ENCODE peak calls at places on chromosome 20, in four cellular contexts. A is transverse colon, L is body of pancreas, Z is suprapubic skin. Y is an unnamed sample.

GRCh38 chr20:50716518-50716917 is 14.9 kb upstream of the PARD6B start:
- DNase-seq in A (no peak), L (no peak), Z (no peak), Y (no peak)

GRCh38 chr20:29743101-29743931 is 1514.1 kb upstream of the DEFB115 start:
- DNase-seq in A (no peak), L (no peak), Z (no peak), Y (no peak)

GRCh38 chr20:3875378-3875974 is 13.7 kb upstream of the PANK2 start:
- DNase-seq in Z (no peak), L (no peak), A (no peak), Y (no peak)

GRCh38 chr20:22106308-22106938 is 401.0 kb downstream of the PAX1 start:
- DNase-seq in A (no peak), Z (no peak), L (no peak), Y (no peak)

GRCh38 chr20:61355096-61355495 is 103.0 kb downstream of the CDH4 start:
- DNase-seq in L (no peak), A (no peak), Z (no peak), Y (no peak)

GRCh38 chr20:3889489-3890409 is 562 bp downstream of the PANK2 start:
- DNase-seq in A (peak), Z (peak), L (peak), Y (peak)

GRCh38 chr20:24364464-24364863 is 105.0 kb upstream of the SYNDIG1 start:
- DNase-seq in A (no peak), Z (no peak), L (no peak), Y (no peak)

GRCh38 chr20:58405504-58406291 is 16.7 kb downstream of the VAPB start:
- DNase-seq in A (no peak), Z (no peak), L (no peak), Y (no peak)

GRCh38 chr20:51195419-51195901 is 172.6 kb upstream of the KCNG1 start:
- DNase-seq in A (no peak), L (no peak), Z (no peak), Y (no peak)

GRCh38 chr20:47795214-47795667 is 10.0 kb upstream of the SULF2 start:
- DNase-seq in A (no peak), Z (no peak), L (peak), Y (no peak)

GRCh38 chr20:49385471-49385870 is 97.0 kb downstream of the KCNB1 start:
- DNase-seq in L (no peak), A (no peak), Z (no peak), Y (no peak)

GRCh38 chr20:62503414-62504178 is 27.8 kb upstream of the GATA5 start:
- DNase-seq in A (no peak), L (no peak), Z (no peak), Y (no peak)

GRCh38 chr20:50034567-50035170 is 51.9 kb downstream of the SNAI1 start:
- DNase-seq in A (no peak), Z (no peak), L (no peak), Y (no peak)

GRCh38 chr20:48742912-48743680 is 84.7 kb downstream of the PREX1 start:
- DNase-seq in Z (no peak), A (no peak), L (no peak), Y (no peak)

GRCh38 chr20:44053046-44053445 is 133.9 kb downstream of the JPH2 start:
- DNase-seq in Z (no peak), A (no peak), L (no peak), Y (peak)

GRCh38 chr20:44057698-44058675 is 129.0 kb downstream of the JPH2 start:
- DNase-seq in Z (no peak), A (no peak), L (no peak), Y (no peak)

GRCh38 chr20:44054849-44055248 is 132.1 kb downstream of the JPH2 start:
- DNase-seq in A (no peak), L (no peak), Z (no peak), Y (peak)

GRCh38 chr20:44054118-44054517 is 132.9 kb downstream of the JPH2 start:
- DNase-seq in Z (peak), L (no peak), A (no peak), Y (peak)

GRCh38 chr20:44056010-44056698 is 130.8 kb downstream of the JPH2 start:
- DNase-seq in L (no peak), A (peak), Z (peak), Y (peak)
- TF ChIP-seq CTCF in L (no peak), A (no peak), Z (no peak), Y (no peak)

DNA sequence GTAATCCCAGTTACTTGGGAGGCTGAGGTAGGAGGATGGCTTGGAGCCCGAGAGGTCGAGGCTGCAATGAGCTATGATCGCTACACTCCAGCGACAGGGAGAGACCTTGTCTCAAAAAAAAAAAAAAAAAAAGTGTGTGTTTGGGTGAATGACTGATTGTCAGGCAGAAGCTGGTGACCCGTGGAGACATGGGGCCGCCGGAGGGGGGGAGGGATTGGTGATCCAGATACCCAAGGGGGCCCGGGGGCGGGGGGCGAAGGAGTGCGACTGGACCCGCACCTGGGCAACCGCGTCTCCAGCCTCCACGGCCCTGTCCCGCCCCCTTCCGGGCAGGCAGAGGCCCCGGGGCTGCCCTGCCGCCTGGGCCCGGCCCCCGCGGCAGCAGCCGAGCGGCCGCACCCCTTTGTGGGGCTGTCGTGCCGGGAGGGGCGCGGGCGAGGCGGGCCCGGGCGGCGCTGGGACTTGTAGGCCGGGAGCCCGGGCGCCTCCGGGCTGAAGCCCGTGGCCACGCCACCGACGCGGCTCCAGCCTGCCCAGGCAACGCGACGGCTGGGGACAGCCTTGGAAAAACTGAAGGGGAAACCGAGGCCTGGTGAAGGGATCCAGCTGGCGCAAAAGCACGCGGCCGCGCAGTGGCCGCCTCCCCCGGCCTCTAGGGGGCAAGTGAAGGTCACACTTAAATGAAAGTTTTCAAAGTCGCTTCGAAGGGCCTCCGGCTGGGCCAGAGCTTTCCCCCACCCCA is 2.1 kb upstream of the RBM38 start:
- DNase-seq in A (peak), L (peak), Z (no peak), Y (peak)
- TF ChIP-seq POLR2A in A (peak), L (peak), Z (no peak), Y (no peak)

GRCh38 chr20:11270566-11270965 is 596.8 kb upstream of the JAG1 start:
- DNase-seq in L (no peak), Z (no peak), A (no peak), Y (no peak)

GRCh38 chr20:11271319-11271718 is 597.5 kb upstream of the JAG1 start:
- DNase-seq in A (no peak), Z (no peak), L (peak), Y (no peak)

GRCh38 chr20:11267762-11268335 is 594.0 kb upstream of the JAG1 start:
- DNase-seq in Z (no peak), L (no peak), A (no peak), Y (no peak)

GRCh38 chr20:11266571-11266970 is 592.8 kb upstream of the JAG1 start:
- DNase-seq in A (no peak), Z (no peak), L (no peak), Y (no peak)

DNA sequence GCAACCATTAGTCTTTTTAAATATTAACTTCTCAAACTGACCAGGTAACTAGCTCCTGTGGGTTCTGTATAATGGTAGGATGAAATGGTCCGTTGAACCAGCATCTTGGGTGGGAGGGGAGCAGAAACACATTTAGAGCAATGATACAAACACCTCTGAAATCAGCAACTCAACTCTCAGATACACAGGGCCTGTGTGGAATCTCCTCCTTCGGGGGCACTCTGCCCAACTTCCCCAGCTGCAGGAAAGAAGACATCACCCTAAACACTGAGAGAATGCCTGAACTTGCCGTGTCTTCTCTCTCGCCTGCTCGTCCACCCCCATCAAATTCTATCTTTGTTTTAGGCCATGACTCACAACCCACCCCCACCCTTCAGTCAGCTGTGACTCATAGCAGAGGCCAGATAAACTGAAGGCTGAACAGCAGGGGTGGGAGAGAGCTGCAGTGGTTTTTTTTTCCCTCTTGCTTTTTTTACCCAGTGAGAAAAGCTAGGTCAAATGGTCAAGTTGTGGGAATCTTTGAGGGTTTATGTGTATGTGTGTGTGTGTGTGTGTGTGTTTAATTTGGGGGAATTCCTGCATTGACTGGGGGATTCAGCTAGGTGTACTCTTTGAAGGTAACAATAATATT is 593.4 kb upstream of the JAG1 start:
- DNase-seq in Z (no peak), A (no peak), L (peak), Y (no peak)
- TF ChIP-seq CTCF in Z (no peak), A (no peak), L (no peak), Y (no peak)

GRCh38 chr20:35768731-35769664 is 2.8 kb upstream of the PHF20 start:
- DNase-seq in L (peak), Z (peak), A (peak), Y (peak)
- TF ChIP-seq POLR2A in L (no peak), Z (peak), A (peak), Y (no peak)

GRCh38 chr20:31594558-31595379 is 10.3 kb upstream of the ID1 start:
- DNase-seq in A (peak), L (no peak), Z (no peak), Y (peak)

GRCh38 chr20:31595654-31596411 is 9.3 kb upstream of the ID1 start:
- DNase-seq in A (peak), L (no peak), Z (peak), Y (peak)

GRCh38 chr20:31594002-31594557 is 11.0 kb upstream of the ID1 start:
- DNase-seq in L (no peak), Z (no peak), A (no peak), Y (no peak)

GRCh38 chr20:31595380-31595653 is 9.8 kb upstream of the ID1 start:
- DNase-seq in Z (no peak), A (no peak), L (no peak), Y (no peak)

DNA sequence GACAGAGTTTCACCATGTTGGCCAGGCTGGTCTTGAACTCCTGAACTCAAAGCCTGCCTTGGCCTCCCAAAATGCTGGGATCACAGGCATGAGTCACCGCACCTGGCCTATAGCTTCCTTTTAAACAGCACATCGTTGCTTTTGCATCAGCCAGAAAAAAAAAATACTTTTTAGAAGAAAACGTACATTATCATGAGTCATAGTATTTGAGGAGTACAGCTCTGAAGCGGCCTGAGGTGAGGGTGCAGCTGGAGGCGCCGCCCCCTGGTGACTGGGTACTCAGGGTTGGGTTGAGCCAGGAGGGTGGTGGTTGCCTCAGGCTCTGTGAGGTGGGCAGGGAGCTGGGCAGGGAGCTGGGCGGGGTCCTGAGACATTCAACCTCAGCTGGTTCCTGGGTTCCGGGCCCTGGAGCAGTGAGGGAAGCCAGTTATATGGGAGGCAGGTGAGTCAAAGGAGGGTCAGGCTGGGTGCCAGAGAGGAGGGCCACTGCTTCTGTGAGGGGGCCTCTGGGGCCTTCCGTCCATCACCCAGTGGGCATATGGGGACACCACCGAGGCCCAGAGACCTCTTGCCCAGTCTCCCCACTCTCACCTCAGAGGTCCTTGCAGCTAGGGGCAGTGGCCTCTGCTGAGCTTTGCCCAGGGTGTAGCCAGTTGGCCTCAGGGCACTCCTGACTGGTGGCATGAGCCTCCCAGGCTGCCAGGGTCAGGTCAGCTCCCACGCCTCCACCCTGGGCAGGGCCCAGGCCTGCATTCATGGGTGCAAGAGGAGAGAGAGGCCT is 11.7 kb upstream of the ID1 start:
- DNase-seq in A (peak), Z (no peak), L (no peak), Y (peak)
- TF ChIP-seq CTCF in A (no peak), Z (no peak), L (no peak), Y (no peak)

DNA sequence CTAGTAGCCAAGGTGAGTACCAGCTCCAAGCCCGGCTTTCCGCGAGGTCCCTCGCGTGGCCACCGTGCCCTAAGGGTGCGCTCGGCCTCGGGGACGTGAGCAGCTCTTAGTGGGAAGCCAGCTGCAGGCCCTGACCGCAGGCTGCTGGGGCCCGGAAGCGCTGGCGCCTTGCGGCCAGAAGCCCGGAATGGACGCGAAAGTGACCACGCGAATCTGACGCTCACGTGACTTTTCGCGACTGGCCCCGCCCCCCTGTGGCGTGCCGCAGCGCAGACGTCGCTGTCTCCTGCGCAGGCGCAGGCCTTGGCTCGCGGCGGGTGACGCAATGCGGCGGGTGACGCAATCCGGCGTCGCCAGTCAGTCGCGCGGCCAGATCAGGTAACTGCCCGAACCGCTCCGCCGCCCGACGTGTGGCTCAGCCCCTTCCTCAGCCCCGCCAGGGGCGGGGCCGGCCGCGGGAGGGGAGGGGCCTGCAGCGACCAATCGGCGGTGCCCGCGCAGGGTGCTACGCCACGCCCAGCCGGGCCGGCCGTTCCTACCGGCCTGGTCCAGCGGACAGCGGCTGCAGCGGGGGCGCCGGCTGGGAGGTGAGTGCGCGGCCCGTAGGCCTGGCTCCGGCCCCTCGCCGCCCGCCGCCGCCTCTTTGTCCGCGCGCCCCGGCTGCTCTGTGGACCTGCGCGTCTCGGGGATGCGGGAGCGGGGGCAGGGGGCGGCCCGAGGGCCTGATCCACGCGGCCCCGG is at the start of gene GZF1:
- DNase-seq in L (peak), Z (peak), A (peak), Y (peak)
- TF ChIP-seq POLR2A in L (peak), Z (peak), A (peak), Y (peak)

GRCh38 chr20:38346247-38346651 is at the start of gene LBP:
- DNase-seq in Z (no peak), A (no peak), L (no peak), Y (no peak)
- TF ChIP-seq CTCF in Z (no peak), A (no peak), L (no peak), Y (no peak)

GRCh38 chr20:63627700-63628245 is 872 bp upstream of the GMEB2 start:
- DNase-seq in Z (no peak), A (no peak), L (no peak), Y (no peak)

GRCh38 chr20:63627129-63627699 is 313 bp upstream of the GMEB2 start:
- DNase-seq in Z (peak), A (peak), L (peak), Y (peak)

GRCh38 chr20:63624486-63624885 is 2.4 kb downstream of the GMEB2 start:
- DNase-seq in A (no peak), Z (no peak), L (no peak), Y (no peak)

GRCh38 chr20:63626424-63627128 is at the start of gene GMEB2:
- DNase-seq in Z (no peak), A (peak), L (peak), Y (peak)

DNA sequence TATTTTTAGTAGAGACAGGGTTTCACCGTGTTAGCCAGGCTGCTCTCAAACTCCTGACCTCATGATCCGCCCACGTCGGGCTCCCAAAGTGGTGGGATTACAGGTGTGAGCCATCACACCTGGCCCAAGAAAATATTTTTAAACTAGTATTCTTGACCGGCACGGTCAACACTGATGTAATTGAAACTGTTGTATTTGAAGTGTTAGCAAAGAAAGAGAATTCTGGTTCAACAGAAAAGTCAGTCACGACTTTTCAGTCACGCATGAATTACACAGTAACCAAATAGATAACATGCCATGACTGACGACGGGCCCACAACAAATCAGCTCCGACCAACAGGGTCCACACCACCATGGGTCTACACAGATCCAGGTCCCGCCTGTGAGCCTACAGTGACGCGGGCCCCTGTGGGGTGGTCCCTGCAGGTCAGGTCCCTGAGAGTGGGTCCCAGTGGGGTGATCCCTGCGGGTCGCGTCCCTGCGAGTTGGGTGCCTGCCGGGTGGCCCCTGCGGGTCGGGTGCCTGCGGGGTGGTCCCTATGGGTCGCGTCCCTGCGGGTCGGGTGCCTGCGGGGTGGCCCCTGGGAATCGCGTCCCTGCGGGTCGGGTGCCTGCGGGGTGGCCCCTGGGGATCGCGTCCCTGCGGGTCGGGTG is 1.0 kb downstream of the GMEB2 start:
- DNase-seq in L (peak), Z (no peak), A (peak), Y (no peak)
- TF ChIP-seq POLR2A in L (no peak), Z (no peak), A (no peak), Y (no peak)

DNA sequence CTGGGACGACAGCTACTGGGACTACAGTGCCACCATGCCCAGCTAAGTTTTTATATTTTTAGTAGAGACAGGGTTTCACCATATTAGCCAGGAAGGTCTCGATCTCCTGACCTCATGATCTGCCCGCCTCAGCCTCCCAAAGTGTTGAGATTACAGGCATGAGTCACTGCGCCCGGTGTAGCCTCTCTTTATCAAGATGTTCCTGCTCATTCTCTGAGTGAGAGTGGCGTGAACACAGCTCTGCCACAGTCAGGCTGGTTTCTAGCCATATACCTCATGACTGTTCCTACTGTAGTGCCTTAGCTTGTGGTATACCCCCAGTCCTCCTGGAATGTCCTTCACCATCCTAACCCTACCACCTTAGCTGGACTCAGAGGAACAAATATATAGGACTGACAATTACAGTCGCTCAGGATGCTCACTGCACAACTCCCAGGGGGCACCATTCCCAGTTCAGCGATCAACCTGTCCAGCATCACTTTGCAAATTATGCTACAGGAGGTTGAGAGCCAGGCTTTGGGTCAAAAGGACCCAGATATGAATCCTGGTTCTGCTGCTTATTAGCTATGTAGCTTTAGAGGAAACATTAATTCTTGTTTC is 86.3 kb downstream of the CHMP4B start:
- DNase-seq in L (no peak), A (no peak), Z (no peak), Y (no peak)
- TF ChIP-seq CTCF in L (no peak), A (no peak), Z (no peak), Y (no peak)